ENCODE peak calls at places on chromosomes 12 and 14, in four cellular contexts. One of them, this sample, is unnamed.

GRCh38 chr12:25313591-25313990 is 62.9 kb upstream of the KRAS start:
- DNase-seq in GM12878: no peak
- DNase-seq in HepG2: no peak
- DNase-seq in K562: no peak
- DNase-seq in this sample: no peak

GRCh38 chr14:66444271-66444987 is 41.7 kb upstream of the CCDC196 start:
- DNase-seq in HepG2: no peak
- DNase-seq in GM12878: no peak
- DNase-seq in K562: no peak
- DNase-seq in this sample: no peak

GRCh38 chr12:45458854-45459807 is 243.2 kb downstream of the ANO6 start:
- DNase-seq in K562: no peak
- DNase-seq in GM12878: no peak
- DNase-seq in HepG2: no peak
- DNase-seq in this sample: no peak

GRCh38 chr12:106288510-106289195 is 13.9 kb upstream of the TCP11L2 start:
- DNase-seq in K562: peak
- DNase-seq in GM12878: no peak
- DNase-seq in HepG2: peak
- DNase-seq in this sample: no peak

GRCh38 chr12:85804663-85805062 is 31.5 kb downstream of the RASSF9 start:
- DNase-seq in K562: no peak
- DNase-seq in HepG2: no peak
- DNase-seq in GM12878: no peak
- DNase-seq in this sample: no peak

GRCh38 chr12:49546481-49546880 is 7.7 kb downstream of the KCNH3 start:
- DNase-seq in GM12878: no peak
- DNase-seq in HepG2: no peak
- DNase-seq in K562: no peak
- DNase-seq in this sample: no peak

GRCh38 chr12:70366581-70367267 is 634 bp downstream of the KCNMB4 start:
- DNase-seq in GM12878: no peak
- DNase-seq in K562: peak
- DNase-seq in HepG2: peak
- DNase-seq in this sample: peak

GRCh38 chr12:67919406-67919805 is 69.8 kb upstream of the IFNG-AS1 start:
- DNase-seq in K562: no peak
- DNase-seq in HepG2: no peak
- DNase-seq in GM12878: no peak
- DNase-seq in this sample: no peak

GRCh38 chr12:101839324-101840283 is 8.8 kb upstream of the GNPTAB start:
- DNase-seq in GM12878: no peak
- DNase-seq in K562: peak
- DNase-seq in HepG2: peak
- DNase-seq in this sample: peak

GRCh38 chr12:63103489-63104131 is 47.4 kb downstream of the AVPR1A start:
- DNase-seq in GM12878: no peak
- DNase-seq in HepG2: peak
- DNase-seq in K562: peak
- DNase-seq in this sample: peak

GRCh38 chr12:65602191-65602578 is 222.1 kb upstream of the HMGA2 start:
- DNase-seq in GM12878: no peak
- DNase-seq in HepG2: no peak
- DNase-seq in K562: no peak
- DNase-seq in this sample: no peak

GRCh38 chr12:46942579-46942978 is 116.8 kb upstream of the SLC38A4 start:
- DNase-seq in HepG2: no peak
- DNase-seq in K562: no peak
- DNase-seq in GM12878: no peak
- DNase-seq in this sample: no peak

GRCh38 chr14:24435192-24435810 is 5.5 kb downstream of the KHNYN start:
- DNase-seq in K562: no peak
- DNase-seq in GM12878: no peak
- DNase-seq in HepG2: no peak
- DNase-seq in this sample: no peak

GRCh38 chr12:66699738-66700482 is 21.0 kb upstream of the GRIP1 start:
- DNase-seq in K562: no peak
- DNase-seq in HepG2: no peak
- DNase-seq in GM12878: no peak
- DNase-seq in this sample: no peak

GRCh38 chr12:25855716-25856115 is 102.8 kb upstream of the RASSF8 start:
- DNase-seq in HepG2: no peak
- DNase-seq in GM12878: no peak
- DNase-seq in K562: no peak
- DNase-seq in this sample: no peak

GRCh38 chr12:126362964-126363363 is 1297.7 kb downstream of the AACS start:
- DNase-seq in K562: no peak
- DNase-seq in GM12878: no peak
- DNase-seq in HepG2: no peak
- DNase-seq in this sample: no peak
- TF ChIP-seq TARDBP in K562: no peak
- TF ChIP-seq TARDBP in GM12878: no peak
- TF ChIP-seq TARDBP in HepG2: no peak
- TF ChIP-seq TARDBP in this sample: no peak

GRCh38 chr12:98354520-98354919 is 160.9 kb upstream of the TMPO start:
- DNase-seq in GM12878: no peak
- DNase-seq in K562: no peak
- DNase-seq in HepG2: no peak
- DNase-seq in this sample: no peak
- TF ChIP-seq FOXM1 in GM12878: no peak
- TF ChIP-seq FOXM1 in K562: no peak
- TF ChIP-seq FOXM1 in HepG2: no peak
- TF ChIP-seq FOXM1 in this sample: no peak

GRCh38 chr14:55121628-55122440 is 7.2 kb upstream of the LGALS3 start:
- DNase-seq in K562: no peak
- DNase-seq in HepG2: peak
- DNase-seq in GM12878: no peak
- DNase-seq in this sample: no peak
- TF ChIP-seq TARDBP in K562: no peak
- TF ChIP-seq TARDBP in HepG2: no peak
- TF ChIP-seq TARDBP in GM12878: no peak
- TF ChIP-seq TARDBP in this sample: no peak

DNA sequence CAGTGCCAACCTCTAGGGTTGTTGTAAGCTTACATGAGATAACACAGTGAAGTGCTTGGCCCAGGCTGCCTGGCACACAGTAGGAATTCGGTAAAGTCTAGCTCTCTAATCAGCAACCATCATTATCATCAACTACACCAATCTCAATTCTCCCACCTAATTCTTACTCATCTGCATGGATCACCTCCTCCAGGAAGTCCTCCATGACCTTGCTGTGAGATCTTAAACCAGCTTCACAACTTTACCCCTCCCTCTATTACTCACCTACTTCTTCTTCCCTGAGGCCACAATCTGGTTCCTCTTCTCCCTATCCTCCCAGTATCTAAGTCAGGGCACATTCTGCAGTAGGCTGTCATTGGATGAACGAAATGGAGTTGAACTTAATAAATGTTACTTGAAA is 67.3 kb downstream of the GSC start:
- DNase-seq in HepG2: no peak
- DNase-seq in GM12878: no peak
- DNase-seq in K562: no peak
- DNase-seq in this sample: no peak
- TF ChIP-seq FOXM1 in HepG2: no peak
- TF ChIP-seq FOXM1 in GM12878: no peak
- TF ChIP-seq FOXM1 in K562: no peak
- TF ChIP-seq FOXM1 in this sample: no peak

GRCh38 chr12:55049676-55050075 is 29.9 kb downstream of the NEUROD4 start:
- DNase-seq in GM12878: no peak
- DNase-seq in HepG2: no peak
- DNase-seq in K562: no peak
- DNase-seq in this sample: no peak
- TF ChIP-seq TARDBP in GM12878: no peak
- TF ChIP-seq TARDBP in HepG2: no peak
- TF ChIP-seq TARDBP in K562: no peak
- TF ChIP-seq TARDBP in this sample: no peak

GRCh38 chr12:1576410-1577240 is 17.8 kb downstream of the FBXL14 start:
- DNase-seq in K562: peak
- DNase-seq in HepG2: no peak
- DNase-seq in GM12878: no peak
- DNase-seq in this sample: peak
- TF ChIP-seq FOXM1 in K562: no peak
- TF ChIP-seq FOXM1 in HepG2: no peak
- TF ChIP-seq FOXM1 in GM12878: no peak
- TF ChIP-seq FOXM1 in this sample: no peak

DNA sequence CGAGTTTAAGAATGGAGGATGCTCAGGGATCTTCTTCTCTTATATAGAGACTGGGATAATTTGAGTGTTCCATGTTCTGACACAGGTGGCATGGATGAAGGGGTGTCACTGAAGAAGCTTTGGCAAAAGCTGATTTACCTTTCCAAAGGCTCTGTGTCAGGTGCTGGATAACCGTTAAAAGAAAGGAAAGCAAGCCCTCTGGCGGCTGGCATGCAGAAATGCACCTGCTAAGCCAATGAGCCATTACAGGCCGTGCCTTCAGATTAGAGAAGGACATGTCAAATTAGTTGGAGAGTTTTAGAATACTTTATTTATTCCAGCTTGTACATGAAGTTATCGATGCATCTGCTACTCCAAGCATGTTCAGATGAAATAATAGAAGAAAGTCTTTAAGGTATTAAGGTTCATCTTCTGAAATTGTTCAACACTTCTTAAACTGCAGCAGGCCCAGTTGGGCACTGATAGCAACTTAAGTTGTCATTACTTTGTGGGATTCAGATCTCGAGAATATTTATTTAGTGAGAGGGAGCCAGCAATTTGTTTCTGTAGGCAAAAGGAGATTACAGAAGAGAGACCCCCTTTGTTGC is 678.2 kb downstream of the NRXN3 start:
- DNase-seq in K562: peak
- DNase-seq in HepG2: peak
- DNase-seq in GM12878: no peak
- DNase-seq in this sample: peak
- TF ChIP-seq TARDBP in K562: no peak
- TF ChIP-seq TARDBP in HepG2: no peak
- TF ChIP-seq TARDBP in GM12878: no peak
- TF ChIP-seq TARDBP in this sample: no peak

DNA sequence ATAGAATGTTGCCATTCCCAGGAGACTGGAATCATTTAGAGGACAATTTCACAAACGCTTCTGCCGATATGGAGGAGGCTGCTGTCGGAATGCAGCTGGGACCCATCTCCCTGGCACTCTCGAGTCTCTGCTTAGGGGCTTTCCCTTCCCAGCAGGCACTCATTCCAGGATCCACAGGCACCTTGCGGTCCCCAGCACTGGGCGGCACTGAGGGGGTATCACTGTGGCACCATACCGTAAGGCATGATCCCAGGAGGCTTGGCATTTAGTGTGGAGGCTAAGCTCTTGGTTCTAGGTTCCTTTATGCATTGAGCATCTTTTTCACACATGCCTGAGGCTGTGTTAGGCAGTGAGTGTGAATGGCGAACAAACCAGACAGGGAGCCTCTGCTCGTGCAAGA is 36.6 kb upstream of the LTBP2 start:
- DNase-seq in HepG2: no peak
- DNase-seq in K562: no peak
- DNase-seq in GM12878: no peak
- DNase-seq in this sample: no peak
- TF ChIP-seq FOXM1 in HepG2: no peak
- TF ChIP-seq FOXM1 in K562: no peak
- TF ChIP-seq FOXM1 in GM12878: no peak
- TF ChIP-seq FOXM1 in this sample: no peak

This sample was measured in HEK293T.